ENCODE peak calls at places on chromosomes 4 and X, in nine cellular contexts. M, G, B, I, W, V, X, R and Q are unnamed samples.

GRCh38 chr4:76677571-76678326 is 220.2 kb downstream of the SOWAHB start:
- DNase-seq in I (no peak), B (no peak), M (no peak), G (no peak), W (no peak), V (no peak), R (no peak), X (no peak), Q (no peak)

GRCh38 chrX:16743604-16744325 is 24.4 kb downstream of the SYAP1 start:
- DNase-seq in X (no peak), R (no peak), G (no peak), M (no peak), V (peak), B (no peak), I (no peak), W (no peak), Q (no peak)

GRCh38 chrX:9231491-9231890 is 197.6 kb upstream of the FAM9B start:
- DNase-seq in M (peak), I (no peak), R (no peak), X (no peak), G (no peak), W (no peak), B (no peak), V (no peak), Q (no peak)

GRCh38 chr4:90025248-90025647 is 101.9 kb upstream of the CCSER1 start:
- DNase-seq in I (no peak), V (no peak), X (no peak), G (no peak), M (peak), B (no peak), W (no peak), R (no peak), Q (no peak)

GRCh38 chrX:68721991-68722860 is 74.8 kb downstream of the STARD8 start:
- DNase-seq in W (no peak), I (no peak), R (no peak), M (no peak), B (no peak), X (no peak), V (no peak), G (no peak), Q (no peak)

GRCh38 chr4:147581601-147582350 is 35.4 kb upstream of the TMEM184C start:
- DNase-seq in I (no peak), B (no peak), G (no peak), X (peak), V (no peak), R (no peak), W (no peak), M (no peak), Q (no peak)

GRCh38 chr4:41977709-41978108 is 3.8 kb upstream of the DCAF4L1 start:
- DNase-seq in B (no peak), I (no peak), X (peak), M (no peak), G (no peak), V (no peak), R (no peak), W (no peak), Q (no peak)

GRCh38 chr4:124060261-124060918 is 652.1 kb downstream of the ANKRD50 start:
- DNase-seq in V (peak), W (no peak), I (peak), X (peak), M (no peak), R (no peak), B (no peak), G (no peak), Q (no peak)

GRCh38 chrX:74902806-74903205 is 22.4 kb downstream of the NEXMIF start:
- DNase-seq in I (no peak), B (peak), X (no peak), V (no peak), W (no peak), G (no peak), M (no peak), R (no peak), Q (no peak)

GRCh38 chr4:25560605-25561004 is 95.0 kb upstream of the SLC34A2 start:
- DNase-seq in R (no peak), W (no peak), M (no peak), G (no peak), V (no peak), B (no peak), I (no peak), X (no peak), Q (no peak)